ENCODE peak calls at places on chromosomes 7 and 10, in five cellular contexts. D, E, N, J and S are unnamed samples.

GRCh38 chr7:139629392-139630082 is 106.1 kb downstream of the CLEC2L start:
- DNase-seq in D (no peak), E (no peak), N (no peak), J (no peak), S (no peak)

GRCh38 chr7:1536768-1537630 is 6.5 kb downstream of the MAFK start:
- DNase-seq in D (peak), E (no peak), N (no peak), J (peak), S (peak)

GRCh38 chr10:124593431-124593985 is 131.9 kb downstream of the LHPP start:
- DNase-seq in D (no peak), E (no peak), N (no peak), J (no peak), S (peak)

GRCh38 chr7:29806131-29806792 is at the start of gene WIPF3:
- DNase-seq in D (peak), E (no peak), N (no peak), J (peak), S (peak)

GRCh38 chr7:997404-998395 is 14.7 kb downstream of the CYP2W1 start:
- DNase-seq in D (no peak), E (no peak), N (no peak), J (no peak), S (no peak)

GRCh38 chr7:151699147-151699546 is 177.8 kb downstream of the PRKAG2 start:
- DNase-seq in D (no peak), E (no peak), N (no peak), J (no peak), S (peak)

GRCh38 chr10:31318382-31318853 is 598 bp upstream of the ZEB1 start:
- DNase-seq in D (peak), E (no peak), N (peak), J (no peak), S (peak)

GRCh38 chr7:87234949-87235348 is 15.4 kb upstream of the TMEM243 start:
- DNase-seq in D (no peak), E (no peak), N (no peak), J (no peak), S (no peak)

GRCh38 chr7:95396136-95397032 is at the start of gene PON3:
- DNase-seq in D (peak), E (no peak), N (no peak), J (no peak), S (peak)

GRCh38 chr7:123715198-123715597 is 33.6 kb downstream of the WASL start:
- DNase-seq in D (no peak), E (no peak), N (no peak), J (no peak), S (no peak)

GRCh38 chr10:79347894-79348639 is 798 bp downstream of the PPIF start:
- DNase-seq in D (peak), E (no peak), N (peak), J (peak), S (peak)

GRCh38 chr10:32413513-32413912 is 32.4 kb upstream of the CCDC7 start:
- DNase-seq in D (no peak), E (no peak), N (no peak), J (no peak), S (peak)

GRCh38 chr7:100152404-100152803 is 3.7 kb downstream of the LAMTOR4 start:
- DNase-seq in D (no peak), E (no peak), N (no peak), J (no peak), S (peak)

GRCh38 chr10:30088178-30088577 is 28.8 kb upstream of the JCAD start:
- DNase-seq in D (peak), E (no peak), N (no peak), J (no peak), S (no peak)

GRCh38 chr10:103916901-103917300 is 1.1 kb downstream of the STN1 start:
- DNase-seq in D (no peak), E (no peak), N (no peak), J (no peak), S (no peak)

GRCh38 chr10:96673318-96674099 is 46.8 kb downstream of the PIK3AP1 start:
- DNase-seq in D (peak), E (no peak), N (no peak), J (peak), S (peak)

GRCh38 chr10:124224331-124225028 is 131.1 kb upstream of the CHST15 start:
- DNase-seq in D (no peak), E (no peak), N (no peak), J (no peak), S (peak)

GRCh38 chr7:151058766-151059361 is 525 bp upstream of the SLC4A2 start:
- DNase-seq in D (no peak), E (no peak), N (no peak), J (no peak), S (no peak)

GRCh38 chr7:80589561-80590083 is 48.8 kb upstream of the CD36 start:
- DNase-seq in D (no peak), E (no peak), N (no peak), J (no peak), S (no peak)

GRCh38 chr10:13271552-13272163 is 28.2 kb downstream of the PHYH start:
- DNase-seq in D (peak), E (no peak), N (peak), J (peak), S (peak)

GRCh38 chr10:97463363-97464132 is 17.6 kb downstream of the ZDHHC16 start:
- DNase-seq in D (peak), E (peak), N (peak), J (peak), S (peak)